ENCODE peak calls at places on chromosome 9, in seven cellular contexts. S, O, F, N, H, W and Z are unnamed samples.

GRCh38 chr9:88502552-88503034 is 32.4 kb upstream of the NXNL2 start:
- DNase-seq in F (no peak), O (no peak), W (no peak), H (no peak), N (no peak), S (peak; percentile 41), Z (no peak)

GRCh38 chr9:34546834-34547827 is 24.3 kb upstream of the ENHO start:
- DNase-seq in N (peak; percentile 56), W (peak; percentile 59), F (peak; percentile 63), H (peak; percentile 57), S (peak; percentile 77), O (peak; percentile 55), Z (peak; percentile 74)

GRCh38 chr9:136840877-136841645 is 1.2 kb upstream of the AJM1 start:
- DNase-seq in O (no peak), S (no peak), H (peak; percentile 36), N (no peak), W (peak; percentile 35), F (no peak), Z (peak; percentile 92)

GRCh38 chr9:26809795-26810194 is 82.8 kb downstream of the CAAP1 start:
- DNase-seq in O (no peak), S (no peak), W (peak; percentile 57), F (no peak), N (no peak), H (peak; percentile 58), Z (no peak)

GRCh38 chr9:87372401-87372851 is 125.2 kb upstream of the DAPK1 start:
- DNase-seq in W (no peak), O (no peak), N (no peak), F (no peak), S (no peak), H (no peak), Z (no peak)

GRCh38 chr9:20040991-20041606 is 252.3 kb upstream of the SLC24A2 start:
- DNase-seq in F (no peak), N (no peak), S (no peak), O (peak; percentile 27), H (no peak), W (no peak), Z (peak; percentile 75)

GRCh38 chr9:133656211-133657119 is 20.3 kb downstream of the DBH start:
- DNase-seq in F (no peak), O (no peak), H (no peak), N (no peak), W (peak; percentile 16), S (no peak), Z (no peak)

GRCh38 chr9:32424616-32425015 is 40.2 kb downstream of the ACO1 start:
- DNase-seq in H (peak; percentile 47), S (no peak), W (no peak), N (no peak), F (no peak), O (no peak), Z (no peak)

GRCh38 chr9:91546574-91546973 is 122.9 kb upstream of the NFIL3 start:
- DNase-seq in W (peak; percentile 88), N (no peak), S (no peak), F (no peak), H (peak; percentile 91), O (no peak), Z (no peak)

GRCh38 chr9:27600254-27600653 is 27.0 kb upstream of the C9orf72 start:
- DNase-seq in S (no peak), N (no peak), O (no peak), H (no peak), W (no peak), F (no peak), Z (no peak)

GRCh38 chr9:86676426-86676825 is 270.9 kb downstream of the GAS1 start:
- DNase-seq in F (no peak), N (no peak), O (no peak), S (no peak), H (no peak), W (peak; percentile 32), Z (no peak)

GRCh38 chr9:75866273-75866871 is 24.1 kb upstream of the PCSK5 start:
- DNase-seq in W (peak; percentile 27), H (peak; percentile 28), O (no peak), N (peak; percentile 91), S (no peak), F (no peak), Z (no peak)

GRCh38 chr9:34654317-34655083 is 2.5 kb downstream of the IL11RA start:
- DNase-seq in F (peak; percentile 80), W (no peak), S (no peak), H (no peak), O (peak; percentile 88), N (peak; percentile 65), Z (peak; percentile 85)

GRCh38 chr9:76655970-76656369 is 108.3 kb upstream of the PCA3 start:
- DNase-seq in S (no peak), H (peak; percentile 26), W (no peak), F (no peak), O (no peak), N (no peak), Z (no peak)

GRCh38 chr9:33946779-33947535 is 101.7 kb downstream of the UBAP2 start:
- DNase-seq in O (no peak), H (peak; percentile 98), N (no peak), W (peak; percentile 87), S (no peak), F (no peak), Z (no peak)

GRCh38 chr9:72665421-72665820 is 144.0 kb downstream of the TMC1 start:
- DNase-seq in F (no peak), W (peak; percentile 77), O (no peak), N (no peak), S (no peak), H (peak; percentile 85), Z (no peak)

GRCh38 chr9:20601292-20601691 is 21.0 kb downstream of the MLLT3 start:
- DNase-seq in W (no peak), N (no peak), S (no peak), H (no peak), F (no peak), O (no peak), Z (no peak)

GRCh38 chr9:7394007-7394774 is 405.4 kb downstream of the DMAC1 start:
- DNase-seq in H (no peak), O (no peak), S (no peak), W (no peak), N (no peak), F (no peak), Z (no peak)

GRCh38 chr9:33762343-33762742 is 33.0 kb upstream of the PRSS3 start:
- DNase-seq in F (no peak), O (no peak), N (no peak), W (no peak), S (no peak), H (no peak), Z (no peak)

GRCh38 chr9:38141751-38142150 is 72.7 kb upstream of the SHB start:
- DNase-seq in S (peak; percentile 6), H (peak; percentile 91), W (peak; percentile 70), O (no peak), F (no peak), N (no peak), Z (no peak)

GRCh38 chr9:113151696-113152630 is 1.2 kb downstream of the SLC31A2 start:
- DNase-seq in O (no peak), H (no peak), F (no peak), N (peak; percentile 14), S (no peak), W (peak; percentile 25), Z (no peak)

GRCh38 chr9:17315341-17315740 is 180.5 kb downstream of the CNTLN start:
- DNase-seq in S (no peak), W (no peak), O (no peak), N (no peak), H (peak; percentile 47), F (no peak), Z (no peak)

GRCh38 chr9:99592834-99593584 is 228.7 kb upstream of the NR4A3 start:
- DNase-seq in W (no peak), S (no peak), N (no peak), F (no peak), H (no peak), O (no peak), Z (no peak)

GRCh38 chr9:134706522-134706921 is 64.9 kb downstream of the COL5A1 start:
- DNase-seq in N (no peak), O (peak; percentile 34), H (no peak), W (no peak), S (no peak), F (no peak), Z (no peak)
- H3K27ac ChIP-seq in N (peak overlapping the region; percentile 73), O (peak overlapping the region; percentile 16), H (peak overlapping the region; percentile 60), W (no peak overlapping the region), S (peak overlapping the region; percentile 65), F (no peak overlapping the region), Z (no peak overlapping the region)

GRCh38 chr9:95111716-95112115 is 205.8 kb downstream of the FANCC start:
- DNase-seq in H (no peak), W (no peak), N (no peak), O (no peak), F (no peak), S (no peak), Z (no peak)

GRCh38 chr9:95112436-95113280 is 204.9 kb downstream of the FANCC start:
- DNase-seq in S (peak; percentile 43), F (no peak), O (no peak), H (no peak), W (no peak), N (no peak), Z (no peak)

GRCh38 chr9:95116820-95117204 is 200.7 kb downstream of the FANCC start:
- DNase-seq in N (no peak), O (no peak), S (no peak), H (no peak), W (peak; percentile 32), F (no peak), Z (no peak)

GRCh38 chr9:95115104-95115503 is 202.4 kb downstream of the FANCC start:
- DNase-seq in S (no peak), N (no peak), O (no peak), W (no peak), F (no peak), H (no peak), Z (no peak)

GRCh38 chr9:95116002-95116819 is 201.3 kb downstream of the FANCC start:
- DNase-seq in S (peak; percentile 61), W (no peak), N (no peak), O (no peak), F (no peak), H (no peak), Z (no peak)
- TF ChIP-seq CTCF in S (peak; percentile 47), W (peak; percentile 23), N (no peak), O (no peak), F (peak; percentile 29), H (no peak), Z (no peak)

DNA sequence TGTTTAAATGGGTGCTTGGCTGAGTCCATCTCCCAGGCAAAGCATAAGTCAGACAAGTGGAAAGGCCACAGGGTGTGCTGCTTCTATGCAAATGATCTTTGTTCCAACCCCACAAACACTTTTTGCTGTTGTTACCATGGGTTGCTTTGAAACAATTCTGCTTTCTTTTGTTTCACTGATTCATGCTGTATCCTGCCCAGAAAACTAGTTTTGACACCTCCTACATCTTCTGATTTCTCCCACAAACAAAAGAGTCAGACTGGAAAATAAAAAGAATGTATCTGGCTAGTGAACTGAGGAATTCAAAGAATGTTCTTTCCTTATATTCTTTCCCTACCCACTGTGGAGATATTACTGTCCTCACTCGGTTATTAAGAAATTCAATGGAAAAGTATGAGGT is 298.6 kb downstream of the DIRAS2 start:
- DNase-seq in O (no peak), F (no peak), N (no peak), W (peak; percentile 88), H (peak; percentile 27), S (no peak), Z (no peak)
- H3K27me3 ChIP-seq in O (no peaks in the 10 kb centered on the region), F (peaks cover 4% of the 10 kb centered on the region), N (no peaks in the 10 kb centered on the region), W (no peaks in the 10 kb centered on the region), H (no peaks in the 10 kb centered on the region), S (peaks cover 8% of the 10 kb centered on the region), Z (no peaks in the 10 kb centered on the region)

DNA sequence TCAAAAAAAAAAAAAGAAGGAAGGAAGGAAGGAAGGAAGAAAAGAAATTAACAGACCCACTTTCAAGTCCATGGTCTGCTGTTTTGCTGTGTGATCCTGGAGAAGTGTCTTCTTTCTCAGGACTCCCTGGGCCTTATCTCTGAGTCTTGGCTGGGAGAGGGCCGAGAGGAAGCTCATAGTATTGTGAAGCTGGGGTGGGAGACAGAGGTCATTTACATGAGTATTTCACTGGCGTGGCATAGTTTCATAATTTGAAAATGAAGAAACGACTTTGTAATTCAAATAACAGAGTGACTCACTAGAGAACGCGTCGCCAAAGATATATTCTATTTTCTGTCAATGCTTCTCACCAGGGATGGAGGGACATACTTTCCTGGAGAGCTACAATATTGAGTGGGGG is 2.4 kb upstream of the C9orf50 start:
- DNase-seq in W (no peak), N (no peak), F (no peak), O (no peak), S (no peak), H (peak; percentile 45), Z (no peak)
- H3K27ac ChIP-seq in W (no peak overlapping the region), N (no peak overlapping the region), F (no peak overlapping the region), O (no peak overlapping the region), S (no peak overlapping the region), H (no peak overlapping the region), Z (no peak overlapping the region)